ENCODE peak calls at places on chromosomes 3 and 15, in five cellular contexts. Q is tibial nerve, P is cardiac fibroblast, D is A549, Z is kidney. V is an unnamed sample.
A peak's percentile ranks its signal among the peaks of the same experiment; 100 is the strongest.

GRCh38 chr3:194328080-194328571 is 23.0 kb downstream of the CPN2 start:
- DNase-seq in Q (no peak), P (peak; percentile 56), D (peak; percentile 44), Z (no peak), V (peak; percentile 76)

GRCh38 chr3:178056868-178057267 is 479.4 kb upstream of the KCNMB2 start:
- DNase-seq in Q (no peak), P (no peak), D (no peak), Z (no peak), V (peak; percentile 37)

GRCh38 chr3:49880581-49881328 is 11.0 kb upstream of the CAMKV start:
- DNase-seq in Q (no peak), P (no peak), D (no peak), Z (no peak), V (no peak)

GRCh38 chr3:69724722-69725435 is 14.4 kb upstream of the MITF start:
- DNase-seq in Q (no peak), P (peak; percentile 62), D (no peak), Z (no peak), V (no peak)

GRCh38 chr3:29099296-29099695 is 181.6 kb upstream of the RBMS3 start:
- DNase-seq in Q (no peak), P (peak; percentile 62), D (no peak), Z (no peak), V (no peak)

GRCh38 chr3:182092662-182093262 is 381.0 kb downstream of the SOX2 start:
- DNase-seq in Q (no peak), P (no peak), D (peak; percentile 28), Z (no peak), V (no peak)

GRCh38 chr15:100468265-100468664 is 60.5 kb downstream of the CERS3 start:
- DNase-seq in Q (peak; percentile 49), P (peak; percentile 81), D (no peak), Z (no peak), V (peak; percentile 44)

GRCh38 chr3:178719036-178719635 is 182.9 kb downstream of the KCNMB2 start:
- DNase-seq in Q (no peak), P (peak; percentile 50), D (no peak), Z (no peak), V (peak; percentile 20)

GRCh38 chr3:141930801-141931200 is 54.4 kb downstream of the ATP1B3 start:
- DNase-seq in Q (no peak), P (no peak), D (no peak), Z (no peak), V (no peak)

GRCh38 chr3:61608072-61608471 is 46.7 kb downstream of the PTPRG start:
- DNase-seq in Q (no peak), P (no peak), D (no peak), Z (no peak), V (no peak)

GRCh38 chr3:177141471-177141870 is 55.8 kb downstream of the TBL1XR1 start:
- DNase-seq in Q (no peak), P (no peak), D (no peak), Z (no peak), V (no peak)

GRCh38 chr15:64381000-64381751 is at the start of gene PCLAF:
- DNase-seq in Q (peak; percentile 91), P (peak; percentile 95), D (peak; percentile 100), Z (peak; percentile 97), V (peak; percentile 94)

GRCh38 chr3:118818386-118818785 is 216.3 kb downstream of the IGSF11 start:
- DNase-seq in Q (no peak), P (peak; percentile 1), D (no peak), Z (no peak), V (peak; percentile 40)

GRCh38 chr3:73542127-73542526 is 82.6 kb downstream of the PDZRN3 start:
- DNase-seq in Q (no peak), P (no peak), D (no peak), Z (no peak), V (no peak)

GRCh38 chr3:52093751-52094525 is 37.6 kb upstream of the DUSP7 start:
- DNase-seq in Q (no peak), P (peak; percentile 52), D (no peak), Z (peak; percentile 88), V (peak; percentile 18)
- TF ChIP-seq CTCF in Q (no peak), P (no peak), D (no peak), Z (no peak), V (no peak)

DNA sequence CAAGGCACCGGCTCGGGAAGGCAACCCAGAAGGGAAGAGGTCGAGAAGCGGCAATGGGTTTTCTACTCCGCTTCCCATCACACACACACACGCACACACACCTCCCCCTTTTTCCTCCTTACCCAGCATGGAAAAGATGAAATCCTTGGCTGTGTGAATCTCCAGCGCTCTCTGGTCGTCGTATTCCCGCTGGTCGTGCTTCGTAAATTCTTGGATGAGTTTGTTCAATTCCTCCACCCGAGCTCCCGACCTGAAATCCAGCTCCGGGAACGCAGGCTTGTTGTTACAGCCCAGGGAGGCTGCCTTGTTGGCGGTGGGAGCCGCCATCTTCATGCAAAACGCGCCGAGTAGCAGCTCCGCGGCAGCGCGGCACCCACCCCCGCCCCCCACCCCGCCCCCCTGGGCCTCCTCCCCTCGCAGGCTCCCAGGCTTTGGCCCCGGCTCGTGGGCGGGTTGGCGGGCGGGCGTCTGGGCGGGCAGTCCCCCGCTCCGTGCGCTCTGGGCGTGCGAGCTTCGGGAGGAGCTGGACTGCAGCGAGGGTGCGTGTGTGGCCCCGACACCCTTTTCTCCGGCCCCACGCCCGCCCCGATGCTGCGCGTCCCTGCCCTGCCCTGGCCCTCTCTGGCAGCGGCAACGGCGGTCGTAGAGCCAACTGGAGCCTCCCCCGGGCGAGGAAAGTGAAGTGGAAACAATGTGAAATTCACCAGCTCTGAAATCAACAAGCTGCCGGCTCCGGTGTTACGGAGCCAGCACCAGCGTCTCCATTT is at the start of gene MB21D2:
- DNase-seq in Q (peak; percentile 51), P (peak; percentile 93), D (peak; percentile 66), Z (peak; percentile 91), V (peak; percentile 70)
- H3K4me3 ChIP-seq in Q (peak within 1 kb of the TSS; percentile 88), P (peak within 1 kb of the TSS; percentile 95), D (peak within 1 kb of the TSS; percentile 85), Z (peak within 1 kb of the TSS; percentile 96), V (peak within 1 kb of the TSS; percentile 90)

GRCh38 chr3:133515127-133515526 is 58.4 kb upstream of the CDV3 start:
- DNase-seq in Q (no peak), P (no peak), D (no peak), Z (no peak), V (no peak)

GRCh38 chr3:133509482-133509881 is 64.0 kb upstream of the CDV3 start:
- DNase-seq in Q (no peak), P (peak; percentile 16), D (no peak), Z (no peak), V (peak; percentile 36)

GRCh38 chr3:133514418-133514817 is 59.1 kb upstream of the CDV3 start:
- DNase-seq in Q (no peak), P (no peak), D (no peak), Z (no peak), V (no peak)

DNA sequence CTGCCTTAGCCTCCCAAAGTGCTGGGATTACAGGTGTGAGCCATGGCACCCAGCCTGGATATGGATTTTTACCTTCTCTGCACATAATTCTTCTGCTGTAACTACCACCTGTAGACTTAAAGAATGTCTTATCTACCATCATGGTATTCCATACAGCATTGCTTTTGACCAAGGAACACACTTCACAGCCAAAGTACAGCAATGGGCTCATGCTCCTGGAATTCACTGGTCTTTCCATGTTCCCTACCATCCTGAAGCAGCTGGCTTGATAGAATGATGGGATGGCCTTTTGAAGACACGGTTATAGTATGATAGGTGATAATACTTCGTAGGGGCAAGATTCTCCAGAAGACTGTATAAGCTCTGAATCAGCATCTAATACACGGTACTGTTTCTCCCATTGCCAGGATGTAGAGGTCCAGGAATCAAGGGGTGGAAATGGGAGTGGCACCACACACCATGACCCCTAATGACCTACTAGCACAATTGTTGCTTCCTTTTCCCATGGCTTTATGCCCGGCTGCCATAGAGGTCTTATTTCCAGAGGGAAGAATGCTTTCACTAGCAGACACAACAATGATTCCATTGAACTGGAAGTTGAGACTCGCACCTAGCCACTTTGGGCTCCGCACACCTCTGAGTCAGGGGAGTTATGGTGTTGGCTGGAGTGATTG is 60.9 kb upstream of the CDV3 start:
- DNase-seq in Q (no peak), P (no peak), D (no peak), Z (no peak), V (no peak)
- TF ChIP-seq CTCF in Q (no peak), P (no peak), D (no peak), Z (no peak), V (no peak)

DNA sequence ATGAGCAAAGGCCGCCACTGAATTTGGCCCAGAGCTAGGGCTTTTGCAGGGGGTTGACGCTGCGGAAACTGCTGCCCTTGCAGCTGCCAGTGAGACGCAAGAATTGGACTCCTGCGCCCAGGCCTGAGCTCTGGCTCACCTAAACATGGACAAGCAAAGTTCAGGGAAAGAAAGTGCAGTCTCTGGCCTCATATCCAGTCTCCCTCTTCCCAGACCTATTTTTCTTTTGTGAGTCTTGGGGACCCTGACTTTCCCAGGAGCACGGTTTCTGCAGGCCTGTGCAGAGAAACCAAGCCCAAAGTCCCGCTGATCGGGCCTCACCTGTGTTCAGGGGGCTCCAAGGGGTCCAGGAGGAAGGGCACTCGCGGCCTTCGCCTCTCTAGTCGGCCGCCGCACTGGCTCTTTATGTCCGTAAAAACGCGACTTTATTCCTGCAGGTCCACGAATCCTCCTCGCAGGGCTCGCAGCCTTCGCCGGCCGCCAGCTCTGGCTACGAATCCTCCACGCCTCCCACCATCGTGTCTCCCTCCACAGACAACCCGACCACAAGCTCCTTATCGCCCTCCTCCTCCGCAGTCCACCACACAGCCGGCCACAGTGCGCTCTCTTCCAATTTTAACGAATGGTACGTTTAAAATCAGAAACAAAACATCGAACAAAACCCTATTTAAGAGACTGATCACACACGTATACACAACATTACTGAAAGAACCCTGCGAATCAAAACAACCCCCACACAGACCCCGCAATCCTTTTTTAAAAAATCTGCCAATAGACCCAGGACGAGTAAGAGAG is 3.9 kb downstream of the ZIC1 start:
- DNase-seq in Q (no peak), P (no peak), D (no peak), Z (peak; percentile 48), V (no peak)
- H3K4me3 ChIP-seq in Q (peak overlapping the region; percentile 5), P (peak overlapping the region; percentile 6), D (no peak overlapping the region), Z (peak overlapping the region; percentile 21), V (no peak overlapping the region)

V was measured in fibroblast of mammary gland.